ENCODE peak calls at places on chromosomes 12 and 14, in four cellular contexts. A, R, N and G are unnamed samples.

GRCh38 chr12:3137268-3137761 is 60.1 kb downstream of the TSPAN9 start:
- DNase-seq in A (peak; percentile 11), R (no peak), N (peak; percentile 24), G (peak; percentile 50)

GRCh38 chr14:73712540-73713141 is 1.5 kb downstream of the PNMA1 start:
- DNase-seq in A (peak; percentile 71), R (no peak), N (no peak), G (no peak)

GRCh38 chr12:93061414-93062099 is 132.5 kb upstream of the EEA1 start:
- DNase-seq in A (no peak), R (no peak), N (no peak), G (no peak)

GRCh38 chr14:76320486-76320885 is 55.5 kb upstream of the ESRRB start:
- DNase-seq in A (no peak), R (no peak), N (no peak), G (no peak)

GRCh38 chr14:63986789-63987533 is 134.2 kb downstream of the SYNE2 start:
- DNase-seq in A (peak; percentile 68), R (no peak), N (no peak), G (no peak)

GRCh38 chr12:117334855-117335587 is 26.4 kb downstream of the NOS1 start:
- DNase-seq in A (no peak), R (no peak), N (no peak), G (no peak)

GRCh38 chr14:54567224-54567633 is 301 bp downstream of the SAMD4A start:
- DNase-seq in A (peak; percentile 10), R (no peak), N (peak; percentile 26), G (no peak)

GRCh38 chr12:6699259-6699988 is 1.2 kb downstream of the PIANP start:
- DNase-seq in A (no peak), R (no peak), N (no peak), G (no peak)

GRCh38 chr14:55223364-55223763 is 32.0 kb upstream of the DLGAP5 start:
- DNase-seq in A (no peak), R (no peak), N (no peak), G (no peak)

GRCh38 chr12:104788848-104789271 is 169.2 kb downstream of the SLC41A2 start:
- DNase-seq in A (no peak), R (no peak), N (no peak), G (no peak)

GRCh38 chr14:103748539-103748867 is 32.9 kb downstream of the ZFYVE21 start:
- DNase-seq in A (no peak), R (no peak), N (no peak), G (no peak)

GRCh38 chr14:101859538-101859902 is 98.0 kb downstream of the PPP2R5C start:
- DNase-seq in A (no peak), R (no peak), N (no peak), G (no peak)

GRCh38 chr14:74380172-74380571 is 31.9 kb downstream of the VRTN start:
- DNase-seq in A (no peak), R (no peak), N (no peak), G (no peak)

GRCh38 chr14:79972230-79972629 is 239.1 kb downstream of the DIO2 start:
- DNase-seq in A (no peak), R (no peak), N (no peak), G (no peak)

GRCh38 chr14:28308727-28309126 is 457.9 kb upstream of the FOXG1 start:
- DNase-seq in A (no peak), R (no peak), N (no peak), G (no peak)

GRCh38 chr12:124456652-124457152 is 110.7 kb downstream of the NCOR2 start:
- DNase-seq in A (peak; percentile 20), R (peak; percentile 72), N (no peak), G (peak; percentile 43)

GRCh38 chr14:100536721-100537700 is 50.2 kb downstream of the BEGAIN start:
- DNase-seq in A (no peak), R (peak; percentile 30), N (peak; percentile 28), G (peak; percentile 8)

GRCh38 chr14:44846232-44846824 is 115.4 kb downstream of the KLHL28 start:
- DNase-seq in A (peak; percentile 25), R (no peak), N (no peak), G (no peak)

GRCh38 chr14:75831455-75831854 is 150.3 kb downstream of the TGFB3 start:
- DNase-seq in A (peak; percentile 60), R (peak; percentile 86), N (peak; percentile 67), G (peak; percentile 61)

GRCh38 chr14:100523536-100524025 is 63.6 kb downstream of the BEGAIN start:
- DNase-seq in A (no peak), R (no peak), N (no peak), G (no peak)

GRCh38 chr12:30461011-30461670 is 234.5 kb downstream of the IPO8 start:
- DNase-seq in A (no peak), R (no peak), N (no peak), G (no peak)

GRCh38 chr12:68871899-68872298 is 61.1 kb downstream of the CPM start:
- DNase-seq in A (peak; percentile 14), R (no peak), N (no peak), G (no peak)

GRCh38 chr14:104009297-104009696 is 67.0 kb upstream of the RD3L start:
- DNase-seq in A (no peak), R (no peak), N (no peak), G (no peak)

GRCh38 chr12:76890407-76891143 is 11.8 kb upstream of the CSRP2 start:
- DNase-seq in A (no peak), R (no peak), N (no peak), G (no peak)

GRCh38 chr12:81284137-81284536 is 206.3 kb downstream of the ACSS3 start:
- DNase-seq in A (no peak), R (no peak), N (no peak), G (no peak)

GRCh38 chr12:132248439-132249157 is 80.8 kb downstream of the GALNT9 start:
- DNase-seq in A (no peak), R (peak; percentile 11), N (no peak), G (no peak)

GRCh38 chr12:10861366-10861765 is 12.1 kb upstream of the PRR4 start:
- DNase-seq in A (no peak), R (no peak), N (no peak), G (no peak)

GRCh38 chr12:24222968-24223367 is 273.5 kb upstream of the SOX5 start:
- DNase-seq in A (no peak), R (no peak), N (no peak), G (no peak)

GRCh38 chr12:130873825-130874224 is 2.0 kb downstream of the RAN start:
- DNase-seq in A (no peak), R (no peak), N (no peak), G (no peak)

GRCh38 chr12:130876297-130876696 is 4.4 kb downstream of the RAN start:
- DNase-seq in A (no peak), R (no peak), N (no peak), G (no peak)

GRCh38 chr12:130875193-130875592 is 3.3 kb downstream of the RAN start:
- DNase-seq in A (no peak), R (no peak), N (no peak), G (no peak)

GRCh38 chr12:130873106-130873795 is 1.4 kb downstream of the RAN start:
- DNase-seq in A (no peak), R (no peak), N (no peak), G (no peak)

DNA sequence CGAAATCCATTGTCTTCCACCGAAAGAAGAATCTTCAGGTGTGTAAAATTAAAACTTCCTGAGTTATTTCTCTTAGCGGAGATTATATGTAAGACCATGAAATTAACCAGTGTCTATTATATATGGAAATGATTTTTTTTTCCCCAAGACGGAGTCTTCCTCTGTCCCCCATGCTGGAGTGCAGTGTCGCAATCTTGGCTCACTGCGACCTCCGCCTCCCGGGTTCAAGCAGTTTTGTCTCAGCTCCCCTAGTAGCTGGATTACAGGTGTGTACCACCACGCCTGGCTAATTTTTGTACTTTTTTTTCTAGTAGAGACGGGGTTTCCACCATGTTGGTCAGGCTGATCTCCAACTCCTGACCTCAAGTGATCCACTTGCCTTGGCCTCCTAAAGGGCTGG is 2.8 kb downstream of the RAN start:
- DNase-seq in A (no peak), R (no peak), N (no peak), G (no peak)
- H3K27ac ChIP-seq in A (no peak overlapping the region), R (no peak overlapping the region), N (no peak overlapping the region), G (no peak overlapping the region)

GRCh38 chr14:93702946-93703345 is 85.3 kb downstream of the PRIMA1 start:
- DNase-seq in A (no peak), R (no peak), N (no peak), G (no peak)

GRCh38 chr14:93703941-93704340 is 84.3 kb downstream of the PRIMA1 start:
- DNase-seq in A (no peak), R (no peak), N (no peak), G (no peak)

GRCh38 chr14:93701562-93701961 is 86.7 kb downstream of the PRIMA1 start:
- DNase-seq in A (no peak), R (no peak), N (no peak), G (no peak)

GRCh38 chr14:93705513-93706156 is 82.7 kb downstream of the PRIMA1 start:
- DNase-seq in A (no peak), R (no peak), N (no peak), G (no peak)

GRCh38 chr14:93700928-93701327 is 87.4 kb downstream of the PRIMA1 start:
- DNase-seq in A (no peak), R (no peak), N (no peak), G (no peak)
- H3K27ac ChIP-seq in A (no peak overlapping the region), R (no peak overlapping the region), N (no peak overlapping the region), G (no peak overlapping the region)

DNA sequence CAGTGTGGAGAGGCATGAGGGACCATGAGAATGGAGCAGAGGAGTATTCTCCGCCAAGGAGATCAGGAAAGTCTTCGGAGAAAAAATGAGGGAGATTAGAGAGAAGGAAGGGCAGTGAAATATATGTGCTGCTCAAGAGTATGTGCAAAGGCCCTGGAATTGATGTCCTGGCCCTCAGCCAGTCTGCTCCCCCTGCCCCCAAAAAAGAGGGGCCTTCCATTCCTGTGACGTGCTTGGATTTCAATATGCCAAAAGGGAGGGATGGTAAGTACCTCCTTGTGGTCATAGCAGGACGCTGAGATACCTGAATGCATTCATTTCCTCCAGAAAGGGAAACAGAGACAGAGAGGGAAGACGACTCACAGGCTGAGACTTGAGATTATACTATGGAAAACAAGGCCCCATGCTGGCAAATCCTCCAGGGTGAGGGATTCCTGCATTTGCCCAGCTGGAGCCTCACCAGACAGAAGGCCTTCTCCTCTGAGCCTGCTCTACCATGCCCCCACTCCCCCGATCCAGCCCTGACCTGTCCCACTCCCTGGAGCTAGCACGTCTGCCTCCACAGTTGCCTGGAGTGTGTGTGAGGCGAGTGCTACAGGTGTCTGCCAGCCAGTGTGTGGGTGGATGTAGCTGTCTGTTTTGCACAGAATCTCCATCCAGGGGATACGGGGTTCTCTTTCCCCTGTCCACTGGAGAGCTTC is 3.9 kb upstream of the RARG start:
- DNase-seq in A (no peak), R (peak; percentile 18), N (no peak), G (peak; percentile 17)
- H3K27ac ChIP-seq in A (no peak overlapping the region), R (no peak overlapping the region), N (peak overlapping the region; percentile 94), G (no peak overlapping the region)

DNA sequence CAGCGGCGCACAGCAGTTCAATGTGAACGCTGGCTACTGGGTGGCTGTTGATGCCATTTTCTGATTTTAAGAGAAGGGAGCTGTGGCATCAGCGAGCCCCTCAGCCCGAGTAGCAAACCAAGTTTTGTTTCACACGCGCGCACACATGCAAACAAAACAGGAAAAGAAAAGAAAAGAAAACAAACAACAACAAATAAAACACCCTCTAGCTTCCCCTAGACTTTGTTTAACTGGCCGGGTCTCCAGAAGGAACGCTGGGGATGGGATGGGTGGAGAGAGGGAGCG is 540 bp downstream of the PAX9 start:
- DNase-seq in A (no peak), R (no peak), N (no peak), G (no peak)
- H3K27ac ChIP-seq in A (no peak overlapping the region), R (no peak overlapping the region), N (no peak overlapping the region), G (no peak overlapping the region)

DNA sequence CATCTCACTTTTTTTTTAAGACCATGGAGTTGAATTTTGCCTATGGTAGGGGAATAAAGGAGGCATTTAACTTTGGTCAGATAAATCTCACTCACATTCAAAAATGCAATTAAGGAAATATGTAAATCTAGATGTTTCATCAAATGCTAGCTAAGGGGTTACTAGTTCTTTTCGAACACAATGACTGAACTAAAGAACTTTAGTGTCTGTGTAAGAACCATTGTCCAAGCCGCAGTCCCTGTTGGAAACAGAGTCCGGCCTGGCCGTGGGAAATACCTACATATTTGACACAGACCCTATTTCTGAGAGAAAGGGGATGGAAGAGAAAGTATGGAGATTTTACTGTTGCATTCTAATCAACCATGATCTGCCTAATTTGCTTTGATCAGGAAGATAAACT is 17.4 kb downstream of the LGR5 start:
- DNase-seq in A (no peak), R (no peak), N (no peak), G (no peak)
- H3K27ac ChIP-seq in A (no peak overlapping the region), R (no peak overlapping the region), N (no peak overlapping the region), G (peak overlapping the region; percentile 10)